ENCODE peak calls at places on chromosomes 3 and 15, in eight cellular contexts. G, L, S, R, K, W, M and F are unnamed samples. For H3K4me1 and H3K27me3, the result is how much of the 10 kb centered on the place peaks cover.

GRCh38 chr3:140341817-140342403 is 336.0 kb upstream of the TRIM42 start:
- DNase-seq in G (no peak), L (no peak), S (no peak), R (no peak), K (no peak), W (no peak), M (no peak), F (no peak)

GRCh38 chr3:123297627-123297899 is 95.8 kb downstream of the SEC22A start:
- DNase-seq in G (no peak), L (no peak), S (no peak), R (no peak), K (no peak), W (peak), M (no peak), F (no peak)

GRCh38 chr3:119219069-119219468 is 21.6 kb downstream of the B4GALT4 start:
- DNase-seq in G (no peak), L (no peak), S (no peak), R (no peak), K (no peak), W (no peak), M (peak), F (no peak)

GRCh38 chr3:194671511-194671899 is 486 bp downstream of the LSG1 start:
- DNase-seq in G (no peak), L (no peak), S (no peak), R (no peak), K (no peak), W (peak), M (peak), F (no peak)

GRCh38 chr3:146780251-146780650 is 175.1 kb upstream of the PLSCR5 start:
- DNase-seq in G (no peak), L (no peak), S (no peak), R (no peak), K (no peak), W (no peak), M (no peak), F (no peak)

GRCh38 chr3:171352387-171352935 is 107.7 kb downstream of the TNIK start:
- DNase-seq in G (no peak), L (no peak), S (no peak), R (no peak), K (no peak), W (no peak), M (no peak), F (no peak)

GRCh38 chr15:99435138-99435695 is 130.6 kb upstream of the MEF2A start:
- DNase-seq in G (peak), L (peak), S (peak), R (peak), K (peak), W (no peak), M (no peak), F (peak)

GRCh38 chr3:149406244-149406752 is 28.8 kb upstream of the TM4SF1 start:
- DNase-seq in G (no peak), L (no peak), S (no peak), R (no peak), K (no peak), W (no peak), M (no peak), F (no peak)

GRCh38 chr3:78497692-78498091 is 1270.1 kb downstream of the ROBO1 start:
- DNase-seq in G (no peak), L (no peak), S (no peak), R (no peak), K (no peak), W (no peak), M (no peak), F (no peak)

GRCh38 chr3:53169045-53169831 is 8.2 kb downstream of the PRKCD start:
- DNase-seq in G (peak), L (peak), S (no peak), R (no peak), K (no peak), W (peak), M (no peak), F (no peak)

GRCh38 chr3:139561959-139562676 is 22.6 kb upstream of the RBP1 start:
- DNase-seq in G (peak), L (peak), S (no peak), R (no peak), K (no peak), W (peak), M (peak), F (no peak)

GRCh38 chr15:77034620-77035467 is 36.1 kb downstream of the TSPAN3 start:
- DNase-seq in G (peak), L (peak), S (peak), R (peak), K (peak), W (peak), M (no peak), F (peak)

GRCh38 chr15:99706557-99707303 is 26.5 kb downstream of the LYSMD4 start:
- DNase-seq in G (no peak), L (no peak), S (no peak), R (no peak), K (no peak), W (no peak), M (no peak), F (no peak)

GRCh38 chr15:42863572-42864239 is 56.9 kb downstream of the TTBK2 start:
- DNase-seq in G (peak), L (no peak), S (no peak), R (no peak), K (peak), W (no peak), M (no peak), F (no peak)

GRCh38 chr3:40207796-40208195 is 101.7 kb upstream of the EIF1B start:
- DNase-seq in G (no peak), L (no peak), S (no peak), R (no peak), K (no peak), W (no peak), M (no peak), F (no peak)

GRCh38 chr3:189273736-189274135 is 102.0 kb downstream of the TPRG1 start:
- DNase-seq in G (no peak), L (no peak), S (no peak), R (no peak), K (no peak), W (no peak), M (no peak), F (no peak)

GRCh38 chr3:55718475-55718874 is 231.4 kb upstream of the WNT5A start:
- DNase-seq in G (peak), L (peak), S (no peak), R (no peak), K (no peak), W (no peak), M (peak), F (no peak)

GRCh38 chr3:195366200-195366910 is 76.5 kb downstream of the ACAP2 start:
- DNase-seq in G (no peak), L (no peak), S (no peak), R (no peak), K (no peak), W (no peak), M (no peak), F (no peak)

GRCh38 chr15:51796777-51797474 is 32.5 kb upstream of the TMOD3 start:
- DNase-seq in G (peak), L (no peak), S (no peak), R (no peak), K (no peak), W (no peak), M (no peak), F (no peak)

GRCh38 chr3:179732661-179733348 is 80.0 kb downstream of the USP13 start:
- DNase-seq in G (no peak), L (peak), S (no peak), R (peak), K (no peak), W (no peak), M (no peak), F (peak)

GRCh38 chr3:8970971-8971589 is 7.8 kb upstream of the RAD18 start:
- DNase-seq in G (peak), L (peak), S (no peak), R (peak), K (peak), W (peak), M (peak), F (no peak)

GRCh38 chr3:7309707-7310106 is 448.8 kb downstream of the GRM7 start:
- DNase-seq in G (peak), L (peak), S (no peak), R (peak), K (no peak), W (no peak), M (no peak), F (peak)

GRCh38 chr15:22895465-22896190 is 57.2 kb downstream of the NIPA2 start:
- DNase-seq in G (no peak), L (no peak), S (peak), R (no peak), K (peak), W (no peak), M (no peak), F (no peak)

GRCh38 chr3:25055981-25056380 is 372.1 kb upstream of the RARB start:
- DNase-seq in G (no peak), L (no peak), S (no peak), R (no peak), K (no peak), W (no peak), M (no peak), F (no peak)

GRCh38 chr3:141933421-141934300 is 57.2 kb downstream of the ATP1B3 start:
- DNase-seq in G (no peak), L (no peak), S (no peak), R (no peak), K (no peak), W (no peak), M (no peak), F (no peak)

GRCh38 chr15:28943611-28944230 is 57.9 kb downstream of the APBA2 start:
- DNase-seq in G (no peak), L (no peak), S (no peak), R (no peak), K (peak), W (no peak), M (no peak), F (no peak)

GRCh38 chr3:51395493-51396213 is 4.6 kb downstream of the RBM15B start:
- DNase-seq in G (no peak), L (no peak), S (no peak), R (no peak), K (no peak), W (no peak), M (no peak), F (no peak)
- H3K27ac ChIP-seq in G (no peak), L (no peak), S (no peak), R (no peak), K (no peak), W (peak), M (peak), F (peak)

GRCh38 chr3:197297476-197298340 is 704 bp downstream of the DLG1 start:
- DNase-seq in G (peak), L (peak), S (peak), R (peak), K (peak), W (peak), M (peak), F (peak)
- H3K4me1 ChIP-seq in G (under half), L (under half), S (under half), R (under half), K (half or more), W (under half), M (under half), F (under half)

GRCh38 chr3:129996073-129996472 is 21.6 kb downstream of the TRH start:
- DNase-seq in G (no peak), L (no peak), S (no peak), R (no peak), K (no peak), W (no peak), M (no peak), F (no peak)

GRCh38 chr3:129989391-129989790 is 14.9 kb downstream of the TRH start:
- DNase-seq in G (no peak), L (no peak), S (no peak), R (no peak), K (no peak), W (no peak), M (no peak), F (no peak)

GRCh38 chr3:129988429-129988828 is 13.9 kb downstream of the TRH start:
- DNase-seq in G (no peak), L (no peak), S (no peak), R (no peak), K (no peak), W (no peak), M (no peak), F (no peak)

GRCh38 chr3:129994883-129995559 is 20.5 kb downstream of the TRH start:
- DNase-seq in G (no peak), L (no peak), S (no peak), R (no peak), K (no peak), W (no peak), M (peak), F (no peak)

DNA sequence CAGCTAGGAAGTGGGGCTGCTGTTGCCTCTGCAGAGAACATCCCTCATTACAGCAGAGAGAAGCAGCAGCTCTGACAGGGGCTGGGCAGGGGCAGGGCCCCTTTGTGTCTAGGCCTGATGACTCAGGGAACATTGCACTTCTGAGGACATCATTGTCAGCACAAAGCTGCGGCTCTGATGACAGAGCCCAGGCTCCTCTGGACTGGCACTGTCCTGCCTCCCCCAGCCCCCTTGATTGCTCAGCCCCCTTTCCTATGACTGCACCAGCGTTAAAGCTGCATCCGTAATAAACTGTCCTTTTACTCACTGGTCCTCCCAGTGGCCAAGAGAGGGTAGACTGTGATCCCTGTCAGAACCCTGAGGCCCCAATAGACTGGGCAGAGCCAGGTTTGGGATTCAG is 18.3 kb downstream of the TRH start:
- DNase-seq in G (no peak), L (no peak), S (no peak), R (no peak), K (no peak), W (peak), M (peak), F (no peak)
- H3K27me3 ChIP-seq in G (under half), L (under half), S (under half), R (under half), K (under half), W (under half), M (under half), F (under half)

GRCh38 chr3:14803101-14803980 is 15.4 kb upstream of the FGD5 start:
- DNase-seq in G (no peak), L (no peak), S (no peak), R (no peak), K (peak), W (no peak), M (no peak), F (peak)
- H3K27ac ChIP-seq in G (no peak), L (peak), S (no peak), R (peak), K (no peak), W (no peak), M (no peak), F (peak)

DNA sequence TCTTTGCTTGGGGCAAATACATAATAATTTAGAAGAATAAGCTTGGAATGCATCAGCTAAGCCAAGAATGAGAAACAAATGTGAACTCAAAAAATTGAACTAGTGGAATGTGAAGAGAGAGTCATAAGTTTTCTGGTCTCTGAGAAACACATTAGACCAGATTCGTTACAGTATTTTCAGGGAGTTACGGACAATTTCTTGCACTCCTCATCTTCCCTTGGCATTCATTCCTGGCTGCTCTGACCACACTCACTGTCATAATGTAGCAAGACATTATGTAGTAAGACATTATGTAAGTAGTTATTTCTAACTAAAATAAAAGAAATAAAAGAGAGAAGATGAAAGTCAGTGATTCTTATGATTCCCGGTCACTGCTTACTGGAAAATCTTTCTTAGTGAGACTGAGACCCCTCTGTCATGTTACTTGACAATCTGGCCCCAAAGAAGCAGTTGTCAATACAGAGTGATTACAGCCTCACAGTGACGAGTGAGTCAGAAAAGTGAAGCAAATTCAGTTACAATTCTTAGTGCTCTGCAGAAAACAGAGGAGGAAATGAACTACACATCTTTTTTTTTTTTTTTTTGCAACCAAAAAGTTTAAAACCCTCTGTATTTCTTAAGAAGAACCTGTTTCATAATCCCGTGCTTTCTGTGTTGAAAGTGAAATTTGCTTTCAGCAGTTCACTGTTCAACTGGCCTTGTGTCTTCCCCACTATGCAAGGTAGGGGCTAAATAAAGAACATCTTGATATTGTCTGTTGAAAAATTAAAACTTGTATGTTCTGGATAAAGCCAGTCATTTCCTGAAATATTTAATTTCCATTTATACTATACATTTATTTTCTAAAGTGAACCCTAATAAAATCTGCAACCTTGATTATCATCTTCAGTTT is 1.7 kb downstream of the AQP9 start:
- DNase-seq in G (peak), L (no peak), S (no peak), R (no peak), K (no peak), W (no peak), M (no peak), F (no peak)
- H3K4me1 ChIP-seq in G (under half), L (under half), S (under half), R (under half), K (under half), W (under half), M (under half), F (under half)

GRCh38 chr15:96358006-96358794 is 27.7 kb downstream of the NR2F2 start:
- DNase-seq in G (no peak), L (no peak), S (no peak), R (no peak), K (no peak), W (peak), M (no peak), F (no peak)

GRCh38 chr15:96359371-96359771 is 28.9 kb downstream of the NR2F2 start:
- DNase-seq in G (no peak), L (no peak), S (no peak), R (no peak), K (no peak), W (peak), M (no peak), F (no peak)

GRCh38 chr15:96360581-96361308 is 30.2 kb downstream of the NR2F2 start:
- DNase-seq in G (no peak), L (no peak), S (no peak), R (no peak), K (peak), W (peak), M (no peak), F (no peak)

GRCh38 chr15:96359772-96360498 is 29.4 kb downstream of the NR2F2 start:
- DNase-seq in G (no peak), L (no peak), S (no peak), R (peak), K (peak), W (peak), M (peak), F (no peak)

GRCh38 chr15:96358795-96359190 is 28.3 kb downstream of the NR2F2 start:
- DNase-seq in G (no peak), L (no peak), S (no peak), R (no peak), K (peak), W (no peak), M (no peak), F (no peak)
- H3K27me3 ChIP-seq in G (under half), L (under half), S (under half), R (half or more), K (under half), W (half or more), M (half or more), F (under half)